ENCODE peak calls at places on chromosomes 16 and 17, in six cellular contexts. M is IMR-90, T is K562, I is HepG2, Z is GM12878, A is H1. H is an unnamed sample.

GRCh38 chr16:87689956-87690465 is 75.8 kb downstream of the KLHDC4 start:
- DNase-seq in M (no peak), T (no peak), I (no peak), Z (no peak), A (no peak), H (no peak)

GRCh38 chr17:66923881-66924280 is 40.6 kb upstream of the CACNG4 start:
- DNase-seq in M (no peak), T (no peak), I (peak), Z (no peak), A (no peak), H (no peak)

GRCh38 chr17:14305785-14306496 is 5.1 kb downstream of the HS3ST3B1 start:
- DNase-seq in M (no peak), T (no peak), I (no peak), Z (no peak), A (no peak), H (no peak)

GRCh38 chr16:89823087-89823823 is 5.0 kb upstream of the SPIRE2 start:
- DNase-seq in M (no peak), T (no peak), I (no peak), Z (no peak), A (no peak), H (no peak)

GRCh38 chr17:46730026-46730425 is 88.5 kb downstream of the WNT3 start:
- DNase-seq in M (no peak), T (no peak), I (no peak), Z (no peak), A (no peak), H (no peak)

GRCh38 chr16:87329436-87330256 is 12.5 kb upstream of the C16orf95 start:
- DNase-seq in M (no peak), T (no peak), I (no peak), Z (no peak), A (no peak), H (no peak)

GRCh38 chr16:30030841-30031413 is at the start of gene TLCD3B:
- DNase-seq in M (no peak), T (no peak), I (no peak), Z (no peak), A (no peak), H (peak)

GRCh38 chr16:24737391-24737871 is 8.0 kb downstream of the TNRC6A start:
- DNase-seq in M (peak), T (no peak), I (peak), Z (no peak), A (no peak), H (no peak)

GRCh38 chr17:50432125-50432762 is 6.2 kb downstream of the ACSF2 start:
- DNase-seq in M (no peak), T (no peak), I (no peak), Z (no peak), A (no peak), H (no peak)

GRCh38 chr16:28974007-28974436 is 556 bp upstream of the SPNS1 start:
- DNase-seq in M (peak), T (peak), I (peak), Z (no peak), A (peak), H (peak)

GRCh38 chr17:72116692-72117469 is 3.9 kb upstream of the SOX9 start:
- DNase-seq in M (peak), T (no peak), I (no peak), Z (no peak), A (no peak), H (no peak)

GRCh38 chr16:46768809-46769208 is 20.7 kb upstream of the MYLK3 start:
- DNase-seq in M (no peak), T (no peak), I (no peak), Z (no peak), A (no peak), H (no peak)

GRCh38 chr17:12027658-12028057 is 7.0 kb downstream of the MAP2K4 start:
- DNase-seq in M (no peak), T (no peak), I (no peak), Z (no peak), A (no peak), H (no peak)

GRCh38 chr16:81900456-81900855 is 110.8 kb downstream of the SDR42E1 start:
- DNase-seq in M (no peak), T (no peak), I (no peak), Z (no peak), A (no peak), H (no peak)

GRCh38 chr17:81285179-81285878 is 9.8 kb downstream of the SLC38A10 start:
- DNase-seq in M (peak), T (peak), I (no peak), Z (no peak), A (no peak), H (no peak)

GRCh38 chr17:38656959-38657823 is 17.6 kb downstream of the EPOP start:
- DNase-seq in M (no peak), T (no peak), I (peak), Z (no peak), A (no peak), H (no peak)

GRCh38 chr16:17336501-17336900 is 134.3 kb downstream of the XYLT1 start:
- DNase-seq in M (no peak), T (no peak), I (no peak), Z (no peak), A (no peak), H (no peak)

GRCh38 chr17:75979705-75980187 is 706 bp downstream of the TEN1 start:
- DNase-seq in M (peak), T (no peak), I (no peak), Z (no peak), A (no peak), H (no peak)

GRCh38 chr17:45222273-45222993 is 748 bp downstream of the FMNL1 start:
- DNase-seq in M (no peak), T (peak), I (no peak), Z (no peak), A (no peak), H (peak)

GRCh38 chr17:74085434-74085833 is 118.0 kb upstream of the RPL38 start:
- DNase-seq in M (no peak), T (peak), I (no peak), Z (no peak), A (no peak), H (no peak)

GRCh38 chr16:30585022-30585399 is 486 bp downstream of the ZNF785 start:
- DNase-seq in M (no peak), T (peak), I (no peak), Z (no peak), A (no peak), H (peak)

GRCh38 chr16:81495321-81496234 is 51.0 kb downstream of the CMIP start:
- DNase-seq in M (no peak), T (peak), I (no peak), Z (no peak), A (no peak), H (peak)

GRCh38 chr17:37490638-37491614 is 1.2 kb downstream of the DUSP14 start:
- DNase-seq in M (peak), T (peak), I (peak), Z (no peak), A (no peak), H (no peak)

GRCh38 chr17:48973806-48974205 is 5.4 kb upstream of the GIP start:
- DNase-seq in M (no peak), T (peak), I (no peak), Z (no peak), A (no peak), H (no peak)

GRCh38 chr16:2148714-2149629 is 547 bp downstream of the RAB26 start:
- DNase-seq in M (no peak), T (peak), I (no peak), Z (no peak), A (no peak), H (peak)

GRCh38 chr17:6110592-6110991 is 40.4 kb downstream of the WSCD1 start:
- DNase-seq in M (no peak), T (no peak), I (peak), Z (peak), A (no peak), H (no peak)

GRCh38 chr16:74942977-74943918 is 41.7 kb downstream of the WDR59 start:
- DNase-seq in M (no peak), T (no peak), I (no peak), Z (no peak), A (no peak), H (no peak)

GRCh38 chr16:17145029-17145428 is 325.7 kb downstream of the XYLT1 start:
- DNase-seq in M (no peak), T (no peak), I (no peak), Z (no peak), A (no peak), H (no peak)

GRCh38 chr17:74745548-74746177 is 2.8 kb upstream of the NHERF1 start:
- DNase-seq in M (no peak), T (peak), I (no peak), Z (no peak), A (no peak), H (no peak)

GRCh38 chr16:57478396-57479024 is 7.8 kb downstream of the DOK4 start:
- DNase-seq in M (no peak), T (no peak), I (no peak), Z (no peak), A (no peak), H (no peak)

GRCh38 chr17:55825213-55825612 is 74.4 kb downstream of the PCTP start:
- DNase-seq in M (no peak), T (peak), I (peak), Z (no peak), A (no peak), H (no peak)

GRCh38 chr16:62665269-62665668 is 629.0 kb upstream of the CDH8 start:
- DNase-seq in M (no peak), T (no peak), I (no peak), Z (no peak), A (peak), H (no peak)

GRCh38 chr16:68377667-68378420 is 67.0 kb downstream of the PRMT7 start:
- DNase-seq in M (no peak), T (no peak), I (no peak), Z (no peak), A (no peak), H (peak)

GRCh38 chr16:14307623-14308356 is 236.7 kb downstream of the MRTFB start:
- DNase-seq in M (no peak), T (peak), I (no peak), Z (no peak), A (no peak), H (peak)

GRCh38 chr16:86568677-86569623 is 2.3 kb downstream of the FOXC2 start:
- DNase-seq in M (no peak), T (no peak), I (no peak), Z (no peak), A (no peak), H (no peak)

GRCh38 chr17:28746611-28747045 is 2.8 kb downstream of the TRAF4 start:
- DNase-seq in M (no peak), T (no peak), I (no peak), Z (no peak), A (no peak), H (no peak)

GRCh38 chr16:17845031-17845430 is 374.3 kb upstream of the XYLT1 start:
- DNase-seq in M (no peak), T (no peak), I (no peak), Z (no peak), A (no peak), H (no peak)

GRCh38 chr17:29180788-29181160 is 576 bp upstream of the MYO18A start:
- DNase-seq in M (no peak), T (no peak), I (no peak), Z (no peak), A (no peak), H (no peak)

GRCh38 chr17:6108382-6108781 is 38.2 kb downstream of the WSCD1 start:
- DNase-seq in M (no peak), T (no peak), I (no peak), Z (no peak), A (no peak), H (no peak)

GRCh38 chr17:2982854-2983636 is 80.4 kb downstream of the OR1D5 start:
- DNase-seq in M (peak), T (peak), I (no peak), Z (no peak), A (no peak), H (no peak)
- H2AFZ ChIP-seq in M (peak), T (no peak), I (no peak), Z (no peak), A (no peak), H (no peak)

DNA sequence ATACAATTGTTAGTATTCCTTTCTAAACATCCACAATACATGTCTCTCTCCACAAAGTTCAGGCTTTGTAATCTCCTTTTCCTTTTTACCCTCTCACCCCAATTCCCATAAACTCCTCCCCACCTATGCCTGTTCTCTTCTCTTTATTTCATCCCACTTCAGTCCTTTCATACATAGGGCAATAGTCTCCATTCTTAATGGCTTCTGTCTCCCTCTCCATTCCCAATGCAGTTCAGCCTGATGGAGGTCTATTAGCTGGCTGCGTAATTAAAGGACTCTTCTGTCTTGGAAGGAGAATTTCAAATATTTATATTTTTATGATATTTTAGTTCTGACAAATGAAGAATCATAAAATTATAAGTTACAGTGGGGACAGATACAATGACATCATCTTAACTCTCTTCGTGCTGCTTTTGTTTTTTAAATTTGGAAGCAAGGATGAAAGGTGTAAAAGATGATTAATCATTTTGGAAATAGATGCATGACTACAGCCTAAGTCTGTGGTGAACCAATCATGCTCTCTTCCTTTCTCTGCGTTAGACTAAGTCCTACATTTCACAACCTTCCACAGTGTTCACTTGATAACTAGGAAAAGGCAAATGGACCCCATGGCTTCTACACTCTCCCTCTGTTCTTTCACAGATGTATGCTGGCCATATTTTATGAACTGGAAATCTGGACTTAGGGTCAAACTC is 11.2 kb upstream of the FAM20A start:
- DNase-seq in M (no peak), T (no peak), I (no peak), Z (no peak), A (no peak), H (no peak)
- TF ChIP-seq USF2 in M (no peak), T (no peak), I (no peak), Z (no peak), A (no peak), H (no peak)

GRCh38 chr17:27349540-27350021 is 55.7 kb downstream of the WSB1 start:
- DNase-seq in M (no peak), T (no peak), I (no peak), Z (no peak), A (no peak), H (no peak)
- H3K4me3 ChIP-seq in M (no peak), T (no peak), I (no peak), Z (no peak), A (peak), H (no peak)

GRCh38 chr17:77320501-77321256 is 179.9 kb downstream of the SEC14L1 start:
- DNase-seq in M (no peak), T (peak), I (no peak), Z (peak), A (no peak), H (peak)

GRCh38 chr17:77318021-77318420 is 177.3 kb downstream of the SEC14L1 start:
- DNase-seq in M (no peak), T (no peak), I (no peak), Z (no peak), A (no peak), H (no peak)

GRCh38 chr17:77320046-77320445 is 179.3 kb downstream of the SEC14L1 start:
- DNase-seq in M (peak), T (no peak), I (no peak), Z (no peak), A (no peak), H (peak)

GRCh38 chr17:77318491-77319210 is 177.9 kb downstream of the SEC14L1 start:
- DNase-seq in M (peak), T (no peak), I (no peak), Z (no peak), A (no peak), H (peak)

DNA sequence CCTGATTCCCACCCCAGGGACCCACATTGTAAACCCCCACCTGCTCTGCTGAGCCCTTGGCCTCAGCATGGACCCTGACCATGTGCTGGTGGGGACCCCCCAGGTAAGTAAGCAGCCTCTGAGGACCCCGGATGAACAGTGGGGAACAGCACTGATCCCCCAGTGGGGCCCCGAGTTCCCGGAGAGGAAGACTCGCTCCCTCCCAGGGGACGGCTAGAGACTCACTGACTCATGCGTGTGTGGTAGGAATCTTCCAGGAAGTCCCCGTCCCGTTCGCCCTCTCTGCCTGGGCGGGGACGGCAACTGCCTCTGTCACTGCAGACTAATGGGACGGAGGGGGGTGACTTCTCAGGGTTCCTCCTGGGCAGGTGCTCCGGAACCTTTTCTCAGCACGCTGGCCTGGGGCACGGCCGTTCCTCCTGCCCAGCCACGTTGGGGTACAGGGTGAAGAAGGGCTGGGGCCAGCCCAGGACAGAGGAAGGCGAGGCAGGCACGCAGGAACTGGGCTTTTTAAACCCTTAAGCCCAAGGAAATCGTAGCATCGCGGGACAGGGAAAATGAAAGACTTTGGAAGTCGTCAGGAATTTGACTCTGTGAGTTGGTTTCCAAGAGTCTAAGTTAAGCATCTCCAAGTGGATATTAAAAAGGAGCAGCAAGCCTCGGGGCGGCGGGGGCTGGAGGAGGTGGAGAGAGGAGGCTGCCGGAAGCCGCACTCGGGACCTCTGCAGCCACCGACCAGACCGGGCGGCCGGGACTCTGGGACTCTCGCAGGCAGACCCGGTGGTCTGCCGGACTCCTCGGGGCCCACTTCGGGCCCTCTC is 178.7 kb downstream of the SEC14L1 start:
- DNase-seq in M (peak), T (peak), I (no peak), Z (no peak), A (no peak), H (peak)
- H2AFZ ChIP-seq in M (peak), T (peak), I (no peak), Z (peak), A (no peak), H (peak)

GRCh38 chr16:49488740-49489525 is 115.3 kb downstream of the C16orf78 start:
- DNase-seq in M (no peak), T (no peak), I (no peak), Z (no peak), A (no peak), H (no peak)

GRCh38 chr16:49488336-49488735 is 114.7 kb downstream of the C16orf78 start:
- DNase-seq in M (no peak), T (no peak), I (no peak), Z (no peak), A (no peak), H (no peak)

GRCh38 chr16:49491111-49491670 is 117.6 kb downstream of the C16orf78 start:
- DNase-seq in M (no peak), T (no peak), I (no peak), Z (no peak), A (no peak), H (no peak)

GRCh38 chr16:49490321-49490705 is 116.7 kb downstream of the C16orf78 start:
- DNase-seq in M (no peak), T (no peak), I (no peak), Z (no peak), A (no peak), H (no peak)

DNA sequence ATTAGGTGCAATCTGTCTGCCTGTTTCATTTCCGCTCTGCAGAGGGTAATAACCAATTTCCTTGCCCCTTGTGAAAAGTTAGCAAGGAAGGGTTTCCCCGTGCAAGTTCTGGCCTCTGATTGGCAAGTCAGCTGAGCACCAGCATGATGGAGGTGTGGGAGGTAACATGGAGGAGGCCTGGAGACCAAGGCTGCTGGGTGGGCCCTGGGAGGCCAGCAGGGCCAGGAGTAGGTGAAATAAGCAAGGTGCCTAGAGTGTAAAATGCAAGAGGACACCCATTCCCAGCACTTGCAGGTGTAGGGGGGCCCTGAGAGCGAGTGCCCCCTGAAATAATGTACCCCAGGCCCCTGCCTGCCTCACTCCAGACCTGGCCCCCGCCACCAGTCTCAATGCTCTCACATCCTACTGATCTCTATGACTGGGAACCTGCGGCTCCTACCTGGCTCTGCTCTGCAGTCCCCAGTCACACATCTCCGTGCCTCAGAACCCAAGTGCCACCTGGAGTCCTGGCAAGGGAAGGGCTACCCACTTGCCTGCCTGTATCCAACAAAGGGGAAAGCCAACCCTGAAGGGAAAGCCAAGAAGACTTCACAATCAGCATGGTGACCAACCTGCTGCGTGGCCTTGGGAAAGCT is 116.2 kb downstream of the C16orf78 start:
- DNase-seq in M (no peak), T (no peak), I (no peak), Z (no peak), A (no peak), H (no peak)
- TF ChIP-seq USF2 in M (no peak), T (no peak), I (no peak), Z (no peak), A (no peak), H (no peak)

DNA sequence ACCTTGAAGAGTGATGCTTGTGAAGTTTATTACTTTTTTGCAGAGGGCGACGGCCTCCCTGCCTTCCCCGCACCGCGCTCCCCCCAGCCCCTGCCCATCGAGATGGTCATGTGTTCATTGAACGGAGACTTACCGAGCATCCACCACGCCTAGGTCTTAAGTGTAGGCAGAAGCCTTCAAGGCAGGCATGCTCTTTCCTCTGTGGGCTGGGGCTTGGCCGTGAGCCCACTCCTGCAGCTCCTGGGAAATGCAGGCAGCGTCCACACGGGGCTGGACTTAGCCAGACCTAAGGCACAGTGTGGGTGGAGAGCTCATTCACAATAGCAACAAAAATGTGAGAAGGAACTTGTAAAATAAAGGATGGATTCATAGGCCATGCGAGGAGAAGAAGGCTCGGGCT is 19.2 kb downstream of the RNF213 start:
- DNase-seq in M (peak), T (no peak), I (no peak), Z (no peak), A (no peak), H (peak)
- H3K4me3 ChIP-seq in M (no peak), T (no peak), I (no peak), Z (no peak), A (no peak), H (no peak)

H was measured in SK-N-SH.